ENCODE peak calls at places on chromosomes 16 and 17, in six cellular contexts. V is IMR-90, O is BE2C, N is right lobe of liver, D is endothelial cell of umbilical vein, W is left ventricle myocardium inferior. Z is an unnamed sample.
A peak's percentile ranks its signal among the peaks of the same experiment; 100 is the strongest.

GRCh38 chr17:2011421-2012371 is 13.4 kb downstream of the RTN4RL1 start:
- DNase-seq in V (no peak), O (no peak), N (peak; percentile 67), D (no peak), W (no peak), Z (no peak)

GRCh38 chr17:8825802-8826201 is 26.6 kb upstream of the MFSD6L start:
- DNase-seq in V (no peak), O (no peak), N (no peak), D (no peak), W (no peak), Z (no peak)

GRCh38 chr17:43784628-43785101 is 4.4 kb downstream of the CFAP97D1 start:
- DNase-seq in V (peak; percentile 83), O (no peak), N (no peak), D (no peak), W (no peak), Z (no peak)

GRCh38 chr16:56748826-56749225 is 18.9 kb downstream of the NUP93 start:
- DNase-seq in V (no peak), O (no peak), N (no peak), D (no peak), W (no peak), Z (no peak)

GRCh38 chr17:2542456-2542855 is 30.8 kb upstream of the METTL16 start:
- DNase-seq in V (no peak), O (no peak), N (no peak), D (no peak), W (no peak), Z (no peak)

GRCh38 chr17:7750321-7750821 is 32.8 kb downstream of the DNAH2 start:
- DNase-seq in V (peak; percentile 89), O (no peak), N (no peak), D (peak; percentile 51), W (no peak), Z (no peak)

GRCh38 chr16:70258946-70259345 is 7.2 kb upstream of the EXOSC6 start:
- DNase-seq in V (no peak), O (no peak), N (no peak), D (no peak), W (no peak), Z (no peak)

GRCh38 chr17:12180644-12181261 is 160.1 kb downstream of the MAP2K4 start:
- DNase-seq in V (peak; percentile 79), O (peak; percentile 14), N (no peak), D (peak; percentile 35), W (no peak), Z (no peak)

GRCh38 chr17:72025113-72025512 is 95.7 kb upstream of the SOX9 start:
- DNase-seq in V (no peak), O (no peak), N (no peak), D (no peak), W (no peak), Z (no peak)

GRCh38 chr17:73340093-73340596 is 28.3 kb upstream of the CDC42EP4 start:
- DNase-seq in V (peak; percentile 95), O (no peak), N (no peak), D (no peak), W (no peak), Z (peak; percentile 68)

GRCh38 chr17:6701719-6702118 is 11.4 kb downstream of the SLC13A5 start:
- DNase-seq in V (no peak), O (peak; percentile 49), N (no peak), D (peak; percentile 10), W (no peak), Z (peak; percentile 65)

GRCh38 chr16:8858994-8859912 is 9.6 kb downstream of the CARHSP1 start:
- DNase-seq in V (no peak), O (no peak), N (no peak), D (no peak), W (no peak), Z (peak; percentile 68)

GRCh38 chr16:52191533-52192134 is 355.3 kb downstream of the TOX3 start:
- DNase-seq in V (peak; percentile 58), O (peak; percentile 64), N (peak; percentile 44), D (peak; percentile 60), W (peak; percentile 23), Z (peak; percentile 44)

GRCh38 chr16:2499454-2499853 is 14.3 kb upstream of the ATP6V0C start:
- DNase-seq in V (no peak), O (no peak), N (no peak), D (no peak), W (no peak), Z (no peak)

GRCh38 chr17:2157081-2157480 is 102.2 kb downstream of the HIC1 start:
- DNase-seq in V (peak; percentile 66), O (no peak), N (no peak), D (no peak), W (no peak), Z (no peak)

GRCh38 chr16:29987371-29988085 is 7.9 kb downstream of the HIRIP3 start:
- DNase-seq in V (no peak), O (no peak), N (no peak), D (no peak), W (no peak), Z (peak; percentile 36)

GRCh38 chr16:57957396-57958392 is 13.2 kb downstream of the CNGB1 start:
- DNase-seq in V (no peak), O (no peak), N (no peak), D (no peak), W (no peak), Z (peak; percentile 31)

GRCh38 chr16:12084436-12084835 is 107.9 kb downstream of the SNX29 start:
- DNase-seq in V (no peak), O (no peak), N (no peak), D (no peak), W (no peak), Z (no peak)

GRCh38 chr16:87713469-87714229 is 52.1 kb downstream of the KLHDC4 start:
- DNase-seq in V (no peak), O (no peak), N (no peak), D (no peak), W (no peak), Z (no peak)

GRCh38 chr16:15897834-15898254 is 9.4 kb upstream of the CEP20 start:
- DNase-seq in V (peak; percentile 79), O (no peak), N (no peak), D (no peak), W (no peak), Z (no peak)

GRCh38 chr17:72119280-72119962 is 1.4 kb upstream of the SOX9 start:
- DNase-seq in V (no peak), O (no peak), N (no peak), D (no peak), W (no peak), Z (no peak)

GRCh38 chr17:56891751-56892150 is 22.1 kb downstream of the TRIM25 start:
- DNase-seq in V (no peak), O (peak; percentile 29), N (peak; percentile 34), D (peak; percentile 28), W (peak; percentile 23), Z (peak; percentile 55)

GRCh38 chr16:87963400-87963799 is 12.2 kb downstream of the BANP start:
- DNase-seq in V (peak; percentile 93), O (no peak), N (no peak), D (peak; percentile 93), W (no peak), Z (no peak)

GRCh38 chr16:1102921-1103648 is 7.0 kb upstream of the C1QTNF8 start:
- DNase-seq in V (no peak), O (peak; percentile 75), N (peak; percentile 54), D (peak; percentile 19), W (peak; percentile 60), Z (peak; percentile 91)

GRCh38 chr17:37413875-37414519 is 7.3 kb downstream of the TADA2A start:
- DNase-seq in V (peak; percentile 20), O (no peak), N (no peak), D (no peak), W (no peak), Z (no peak)

GRCh38 chr17:81148986-81149533 is 16.2 kb upstream of the PVALEF start:
- DNase-seq in V (no peak), O (no peak), N (peak; percentile 30), D (no peak), W (no peak), Z (no peak)
- H3K4me1 ChIP-seq in V (no peaks in the 10 kb centered on the region), O (no peaks in the 10 kb centered on the region), N (no peaks in the 10 kb centered on the region), D (peaks cover 5% of the 10 kb centered on the region), W (peaks cover 8% of the 10 kb centered on the region), Z (no peaks in the 10 kb centered on the region)

GRCh38 chr17:17061516-17061915 is 19.3 kb downstream of the MPRIP start:
- DNase-seq in V (no peak), O (no peak), N (no peak), D (no peak), W (no peak), Z (no peak)
- H3K4me1 ChIP-seq in V (peaks cover 6% of the 10 kb centered on the region), O (no peaks in the 10 kb centered on the region), N (peaks cover 45% of the 10 kb centered on the region), D (no peaks in the 10 kb centered on the region), W (peaks cover 99% of the 10 kb centered on the region), Z (no peaks in the 10 kb centered on the region)

GRCh38 chr17:78257810-78258322 is 26.4 kb downstream of the TMEM235 start:
- DNase-seq in V (peak; percentile 13), O (peak; percentile 49), N (peak; percentile 77), D (peak; percentile 50), W (peak; percentile 46), Z (no peak)
- H3K4me1 ChIP-seq in V (peaks cover 3% of the 10 kb centered on the region), O (peaks cover 43% of the 10 kb centered on the region), N (peaks cover 25% of the 10 kb centered on the region), D (peaks cover 10% of the 10 kb centered on the region), W (peaks cover 53% of the 10 kb centered on the region), Z (no peaks in the 10 kb centered on the region)

DNA sequence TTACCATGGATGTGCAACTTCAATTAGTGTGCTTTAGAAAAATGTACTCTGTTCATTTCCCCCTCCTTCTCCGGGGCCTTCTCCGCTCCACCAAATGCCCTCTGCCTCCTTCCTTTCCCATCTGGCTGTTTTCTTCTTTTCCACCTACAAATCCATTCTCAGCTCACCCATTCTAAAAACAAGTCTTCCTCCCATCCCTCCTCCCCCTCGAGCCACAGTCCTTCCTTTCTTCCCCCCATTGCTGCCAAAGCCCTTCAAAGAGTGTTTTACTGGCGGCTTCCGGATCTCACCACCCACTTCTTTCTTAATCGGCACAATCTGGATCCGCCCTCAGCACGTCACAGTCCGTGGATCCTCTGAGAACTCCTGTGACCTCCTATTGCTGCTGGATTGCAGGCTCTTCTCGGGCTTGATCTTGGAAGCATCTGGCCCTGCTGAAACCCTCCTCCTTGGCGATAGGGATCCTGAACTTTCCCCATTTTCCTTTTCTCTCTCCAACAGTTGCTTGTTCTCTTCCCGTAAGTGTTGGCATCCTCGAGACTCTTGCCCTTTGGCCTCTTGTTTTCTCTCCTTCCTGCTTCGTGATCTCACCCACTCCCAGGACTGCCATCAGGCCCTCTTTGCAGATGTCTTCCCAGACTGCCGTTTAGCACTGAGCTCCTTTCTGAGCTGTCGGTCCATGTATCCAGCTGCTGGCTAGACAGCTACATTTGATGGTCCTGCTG is 36.0 kb upstream of the FBXO47 start:
- DNase-seq in V (no peak), O (no peak), N (peak; percentile 30), D (peak; percentile 32), W (peak; percentile 86), Z (peak; percentile 89)
- H3K4me1 ChIP-seq in V (peaks cover 6% of the 10 kb centered on the region), O (no peaks in the 10 kb centered on the region), N (no peaks in the 10 kb centered on the region), D (peaks cover 11% of the 10 kb centered on the region), W (peaks cover 35% of the 10 kb centered on the region), Z (no peaks in the 10 kb centered on the region)